ENCODE peak calls at places on chromosomes 4 and X, in five cellular contexts. K is activated gamma-delta T cell treated with Interleukin-2 at 50 U/mL for 16 hours, M is IMR-90, V is globus pallidus, I is Right ventricle myocardium inferior. Z is an unnamed sample.

GRCh38 chr4:63458010-63458409 is 951.2 kb downstream of the TECRL start:
- DNase-seq in M (no peak), V (no peak), K (no peak), I (no peak), Z (no peak)

GRCh38 chr4:183906736-183907651 is 1.9 kb downstream of the STOX2 start:
- DNase-seq in V (peak; percentile 66), K (no peak), I (no peak), M (no peak), Z (no peak)

GRCh38 chr4:15469402-15470148 is at the start of gene CC2D2A:
- DNase-seq in V (no peak), I (no peak), K (no peak), M (peak; percentile 69), Z (peak; percentile 54)

GRCh38 chr4:142683997-142684396 is 162.1 kb downstream of the INPP4B start:
- DNase-seq in I (no peak), V (no peak), K (no peak), M (no peak), Z (no peak)

GRCh38 chr4:165684177-165684870 is 188.7 kb upstream of the TLL1 start:
- DNase-seq in K (no peak), V (no peak), M (no peak), I (no peak), Z (peak; percentile 6)

GRCh38 chr4:17726911-17727310 is 54.5 kb downstream of the FAM184B start:
- DNase-seq in V (no peak), M (no peak), K (no peak), I (no peak), Z (no peak)

GRCh38 chr4:8534129-8534528 is 46.1 kb upstream of the GPR78 start:
- DNase-seq in M (peak; percentile 66), K (no peak), V (no peak), I (no peak), Z (no peak)

GRCh38 chrX:128691872-128692271 is 639.7 kb upstream of the ACTRT1 start:
- DNase-seq in K (no peak), M (no peak), I (no peak), V (no peak), Z (no peak)

GRCh38 chr4:140330311-140330900 is 43.0 kb upstream of the SCOC start:
- DNase-seq in I (no peak), K (no peak), M (peak; percentile 55), V (peak; percentile 55), Z (peak; percentile 52)

GRCh38 chr4:66565796-66566195 is 895.5 kb upstream of the EPHA5 start:
- DNase-seq in M (peak; percentile 11), I (no peak), K (no peak), V (no peak), Z (no peak)

GRCh38 chrX:1449581-1450149 is 3.0 kb downstream of the ASMTL start:
- DNase-seq in V (no peak), M (no peak), K (no peak), I (no peak), Z (no peak)